ENCODE peak calls at places on chromosome 15, in seven cellular contexts. R is lower lobe of right lung, T is IMR-90, H is heart right ventricle, J is pancreas, N is esophagus squamous epithelium, U is body of pancreas. Z is an unnamed sample.

GRCh38 chr15:71757741-71758530 is 52.4 kb upstream of the NR2E3 start:
- DNase-seq in R (no peak), T (no peak), H (no peak), J (no peak), N (no peak), U (no peak), Z (no peak)

GRCh38 chr15:69145694-69146492 is 14.5 kb upstream of the GLCE start:
- DNase-seq in R (no peak), T (peak; percentile 21), H (no peak), J (no peak), N (no peak), U (no peak), Z (no peak)

GRCh38 chr15:52529289-52529929 is 729 bp upstream of the MYO5A start:
- DNase-seq in R (no peak), T (no peak), H (no peak), J (no peak), N (no peak), U (no peak), Z (no peak)

GRCh38 chr15:70875001-70875782 is 17.0 kb downstream of the THAP10 start:
- DNase-seq in R (no peak), T (peak; percentile 58), H (no peak), J (no peak), N (no peak), U (no peak), Z (no peak)

GRCh38 chr15:63212050-63212973 is 22.9 kb downstream of the RAB8B start:
- DNase-seq in R (no peak), T (peak; percentile 87), H (no peak), J (no peak), N (no peak), U (no peak), Z (no peak)

GRCh38 chr15:40928351-40928974 is 677 bp upstream of the DLL4 start:
- DNase-seq in R (no peak), T (no peak), H (no peak), J (no peak), N (no peak), U (no peak), Z (no peak)

GRCh38 chr15:93046120-93046519 is 42.9 kb downstream of the RGMA start:
- DNase-seq in R (no peak), T (no peak), H (no peak), J (no peak), N (no peak), U (no peak), Z (no peak)

GRCh38 chr15:58329781-58330467 is 101.9 kb upstream of the LIPC start:
- DNase-seq in R (peak; percentile 47), T (no peak), H (no peak), J (peak; percentile 48), N (no peak), U (peak; percentile 49), Z (no peak)

GRCh38 chr15:40353697-40354096 is 2.9 kb downstream of the PHGR1 start:
- DNase-seq in R (no peak), T (no peak), H (no peak), J (no peak), N (no peak), U (no peak), Z (no peak)

GRCh38 chr15:69275104-69275670 is 23.5 kb upstream of the PAQR5 start:
- DNase-seq in R (no peak), T (peak; percentile 42), H (no peak), J (no peak), N (no peak), U (no peak), Z (no peak)

GRCh38 chr15:37046876-37047614 is 53.3 kb downstream of the MEIS2 start:
- DNase-seq in R (no peak), T (peak; percentile 70), H (no peak), J (no peak), N (no peak), U (no peak), Z (no peak)

GRCh38 chr15:68821190-68821897 is 649 bp upstream of the ANP32A start:
- DNase-seq in R (peak; percentile 56), T (no peak), H (no peak), J (peak; percentile 32), N (no peak), U (no peak), Z (no peak)

GRCh38 chr15:71364117-71364584 is 248.9 kb downstream of the THSD4 start:
- DNase-seq in R (no peak), T (no peak), H (no peak), J (no peak), N (no peak), U (no peak), Z (no peak)

GRCh38 chr15:64883097-64883581 is 28.6 kb upstream of the ANKDD1A start:
- DNase-seq in R (no peak), T (peak; percentile 33), H (no peak), J (no peak), N (no peak), U (no peak), Z (no peak)

GRCh38 chr15:78204351-78205309 is 29.7 kb downstream of the ACSBG1 start:
- DNase-seq in R (no peak), T (no peak), H (peak; percentile 41), J (peak; percentile 75), N (no peak), U (peak; percentile 74), Z (peak; percentile 51)

GRCh38 chr15:69305204-69305931 is 6.7 kb downstream of the PAQR5 start:
- DNase-seq in R (peak; percentile 74), T (peak; percentile 96), H (no peak), J (peak; percentile 38), N (no peak), U (peak; percentile 41), Z (peak; percentile 55)

GRCh38 chr15:32656091-32656860 is 14.8 kb downstream of the SCG5 start:
- DNase-seq in R (no peak), T (no peak), H (no peak), J (no peak), N (no peak), U (no peak), Z (no peak)

GRCh38 chr15:91967935-91968605 is 114.6 kb downstream of the SLCO3A1 start:
- DNase-seq in R (no peak), T (peak; percentile 40), H (no peak), J (no peak), N (no peak), U (no peak), Z (no peak)

GRCh38 chr15:62532367-62532766 is 367.3 kb upstream of the C2CD4B start:
- DNase-seq in R (no peak), T (no peak), H (no peak), J (no peak), N (no peak), U (no peak), Z (no peak)

GRCh38 chr15:50241684-50242450 is 23.7 kb downstream of the HDC start:
- DNase-seq in R (no peak), T (peak; percentile 70), H (no peak), J (no peak), N (no peak), U (no peak), Z (no peak)

GRCh38 chr15:72554471-72555425 is 80.6 kb downstream of the ARIH1 start:
- DNase-seq in R (no peak), T (peak; percentile 84), H (no peak), J (no peak), N (no peak), U (no peak), Z (no peak)

GRCh38 chr15:70585707-70586034 is 177.7 kb downstream of the UACA start:
- DNase-seq in R (no peak), T (no peak), H (no peak), J (no peak), N (no peak), U (no peak), Z (no peak)

GRCh38 chr15:81166949-81167816 is 29.5 kb upstream of the IL16 start:
- DNase-seq in R (no peak), T (no peak), H (no peak), J (no peak), N (no peak), U (no peak), Z (no peak)
- H3K27ac ChIP-seq in R (peak overlapping the region; percentile 12), T (no peak overlapping the region), H (peak overlapping the region; percentile 73), J (no peak overlapping the region), N (peak overlapping the region; percentile 63), U (no peak overlapping the region), Z (no peak overlapping the region)

DNA sequence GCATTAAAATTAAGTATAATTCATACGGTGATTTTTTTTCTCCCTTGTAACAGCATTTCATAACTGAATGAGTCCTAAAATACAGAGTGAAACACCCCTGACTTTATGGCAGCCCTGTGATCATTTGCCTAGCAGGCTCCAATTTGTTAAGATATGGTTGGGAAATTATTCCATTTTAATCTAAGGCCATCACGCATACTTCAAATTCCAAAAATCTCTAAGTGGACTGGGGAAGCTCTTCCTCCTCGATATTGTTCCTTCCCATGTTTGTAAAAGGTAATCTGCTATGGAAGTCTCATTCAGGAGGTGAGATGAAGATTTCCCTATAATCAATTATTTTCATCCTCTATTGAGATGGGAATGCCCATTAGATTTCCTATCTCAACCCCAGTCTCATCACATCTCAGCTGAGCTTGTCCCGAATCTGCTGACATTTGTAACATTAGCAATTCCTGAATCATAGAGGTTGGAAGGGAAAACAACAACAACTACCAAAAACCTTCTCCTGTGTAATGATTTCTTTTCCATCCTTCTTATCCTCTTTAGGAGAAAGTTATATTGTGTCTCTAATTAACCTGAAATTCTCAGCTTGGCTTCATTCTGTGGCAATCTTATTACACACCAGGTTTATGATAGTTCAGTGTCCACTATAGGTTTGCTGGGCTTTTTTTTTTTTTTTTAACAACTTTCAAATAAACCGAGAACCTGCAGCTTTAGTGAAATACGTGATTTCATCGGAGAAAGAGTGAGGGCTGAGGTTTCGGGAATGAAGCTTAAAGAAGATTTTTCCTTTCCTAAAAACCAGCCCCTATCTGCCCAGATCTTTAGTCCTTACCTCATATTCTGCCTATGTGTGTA is 2.2 kb upstream of the NR2F2 start:
- DNase-seq in R (no peak), T (no peak), H (no peak), J (no peak), N (no peak), U (no peak), Z (no peak)
- H3K27ac ChIP-seq in R (peak overlapping the region; percentile 87), T (peak overlapping the region; percentile 58), H (peak overlapping the region; percentile 84), J (no peak overlapping the region), N (peak overlapping the region; percentile 93), U (no peak overlapping the region), Z (no peak overlapping the region)

GRCh38 chr15:75868019-75868418 is 24.8 kb downstream of the UBE2Q2 start:
- DNase-seq in R (no peak), T (peak; percentile 30), H (no peak), J (no peak), N (no peak), U (no peak), Z (no peak)
- H3K27ac ChIP-seq in R (no peak overlapping the region), T (no peak overlapping the region), H (no peak overlapping the region), J (no peak overlapping the region), N (no peak overlapping the region), U (no peak overlapping the region), Z (no peak overlapping the region)

GRCh38 chr15:45728641-45729040 is 93.8 kb downstream of the SQOR start:
- DNase-seq in R (no peak), T (no peak), H (no peak), J (no peak), N (no peak), U (no peak), Z (no peak)

GRCh38 chr15:45732544-45733130 is 97.8 kb downstream of the SQOR start:
- DNase-seq in R (no peak), T (no peak), H (peak; percentile 28), J (no peak), N (no peak), U (no peak), Z (no peak)

GRCh38 chr15:45729146-45729545 is 94.3 kb downstream of the SQOR start:
- DNase-seq in R (no peak), T (peak; percentile 6), H (no peak), J (no peak), N (no peak), U (no peak), Z (no peak)

GRCh38 chr15:45734244-45734643 is 99.4 kb downstream of the SQOR start:
- DNase-seq in R (no peak), T (no peak), H (no peak), J (no peak), N (no peak), U (no peak), Z (no peak)

GRCh38 chr15:45731331-45731730 is 96.5 kb downstream of the SQOR start:
- DNase-seq in R (no peak), T (no peak), H (no peak), J (no peak), N (no peak), U (no peak), Z (no peak)
- H3K27ac ChIP-seq in R (no peak overlapping the region), T (no peak overlapping the region), H (no peak overlapping the region), J (no peak overlapping the region), N (no peak overlapping the region), U (no peak overlapping the region), Z (no peak overlapping the region)